ENCODE peak calls at places on chromosomes 11 and 22, in five cellular contexts. W is left lung; U is heart right ventricle; V is CD4-positive, alpha-beta memory T cell; X is RWPE2. D is an unnamed sample.

GRCh38 chr11:35011389-35011788 is 95.0 kb downstream of the PDHX start:
- DNase-seq in U (no peak), X (no peak), V (no peak), W (no peak), D (no peak)

GRCh38 chr22:47148510-47148909 is 386.1 kb downstream of the TBC1D22A start:
- DNase-seq in X (no peak), U (no peak), V (no peak), W (no peak), D (no peak)

GRCh38 chr11:1085440-1086170 is 10.9 kb downstream of the MUC2 start:
- DNase-seq in U (peak; percentile 5), X (no peak), V (no peak), W (peak; percentile 30), D (peak; percentile 13)

GRCh38 chr22:24129980-24130379 is 51.3 kb upstream of the SUSD2 start:
- DNase-seq in X (no peak), V (no peak), U (no peak), W (no peak), D (peak; percentile 5)

GRCh38 chr11:15692739-15693138 is 578.0 kb downstream of the INSC start:
- DNase-seq in U (no peak), X (no peak), W (no peak), V (no peak), D (no peak)

GRCh38 chr11:2825261-2825885 is 60.2 kb downstream of the CDKN1C start:
- DNase-seq in W (peak; percentile 72), V (no peak), X (no peak), U (peak; percentile 83), D (peak; percentile 85)

GRCh38 chr22:46942816-46943783 is 180.7 kb downstream of the TBC1D22A start:
- DNase-seq in V (no peak), U (peak; percentile 40), W (peak; percentile 63), X (no peak), D (peak; percentile 41)

GRCh38 chr11:8913961-8914660 is 3.1 kb downstream of the AKIP1 start:
- DNase-seq in X (no peak), V (peak; percentile 46), W (no peak), U (no peak), D (no peak)

GRCh38 chr22:31162015-31162765 is 2.2 kb downstream of the RNF185 start:
- DNase-seq in V (no peak), X (no peak), W (no peak), U (no peak), D (no peak)

GRCh38 chr11:58525037-58525614 is 17.2 kb upstream of the OR5B21 start:
- DNase-seq in U (no peak), V (peak; percentile 72), X (no peak), W (no peak), D (no peak)

GRCh38 chr22:17233348-17234043 is 14.3 kb upstream of the ADA2 start:
- DNase-seq in X (no peak), U (no peak), W (no peak), V (no peak), D (no peak)

GRCh38 chr22:48171294-48171693 is 1408.8 kb downstream of the TBC1D22A start:
- DNase-seq in W (no peak), U (no peak), X (no peak), V (no peak), D (no peak)

GRCh38 chr22:50677493-50678217 is 5.0 kb downstream of the SHANK3 start:
- DNase-seq in U (no peak), V (no peak), X (no peak), W (no peak), D (no peak)

GRCh38 chr22:42889290-42889689 is 32.2 kb upstream of the ARFGAP3 start:
- DNase-seq in V (no peak), X (no peak), U (no peak), W (no peak), D (no peak)

GRCh38 chr11:44797886-44798683 is 71.3 kb downstream of the TSPAN18 start:
- DNase-seq in V (no peak), U (no peak), W (no peak), X (no peak), D (no peak)

GRCh38 chr22:47006869-47007268 is 244.4 kb downstream of the TBC1D22A start:
- DNase-seq in W (no peak), U (no peak), X (no peak), V (no peak), D (no peak)

GRCh38 chr22:28769394-28770085 is 3.0 kb upstream of the CCDC117 start:
- DNase-seq in V (no peak), W (no peak), U (no peak), X (no peak), D (no peak)

GRCh38 chr11:250274-250673 is 13.5 kb downstream of the PSMD13 start:
- DNase-seq in V (no peak), U (no peak), W (no peak), X (no peak), D (no peak)

GRCh38 chr11:11471196-11471595 is 118.1 kb upstream of the CSNK2A3 start:
- DNase-seq in X (no peak), W (no peak), V (no peak), U (no peak), D (no peak)

GRCh38 chr22:30238661-30239420 is 7.7 kb downstream of the LIF start:
- DNase-seq in U (peak; percentile 44), V (no peak), X (no peak), W (no peak), D (peak; percentile 60)

GRCh38 chr11:7579226-7579825 is 65.5 kb downstream of the PPFIBP2 start:
- DNase-seq in X (no peak), W (no peak), V (no peak), U (no peak), D (no peak)

GRCh38 chr11:126411971-126412381 is 56.5 kb downstream of the ST3GAL4 start:
- DNase-seq in U (peak; percentile 48), V (no peak), X (no peak), W (no peak), D (peak; percentile 67)

GRCh38 chr11:28743101-28743550 is 634.9 kb downstream of the METTL15 start:
- DNase-seq in V (no peak), U (no peak), X (no peak), W (no peak), D (no peak)

GRCh38 chr11:105767945-105768344 is 158.1 kb downstream of the GRIA4 start:
- DNase-seq in X (no peak), W (no peak), U (no peak), V (no peak), D (no peak)

GRCh38 chr11:46718155-46719019 is 626 bp upstream of the F2 start:
- DNase-seq in X (no peak), U (no peak), V (no peak), W (no peak), D (no peak)

GRCh38 chr11:45725776-45726606 is 60.6 kb upstream of the CHST1 start:
- DNase-seq in X (no peak), U (no peak), V (no peak), W (no peak), D (no peak)

GRCh38 chr11:120079750-120080610 is 57.9 kb downstream of the TRIM29 start:
- DNase-seq in V (peak; percentile 5), U (peak; percentile 38), X (no peak), W (no peak), D (peak; percentile 19)

GRCh38 chr22:44697423-44698179 is 4.4 kb upstream of the PRR5 start:
- DNase-seq in X (no peak), U (peak; percentile 84), V (peak; percentile 80), W (peak; percentile 77), D (peak; percentile 77)

GRCh38 chr22:50222508-50222907 is 21.7 kb downstream of the SELENOO start:
- DNase-seq in U (no peak), V (no peak), X (peak; percentile 51), W (no peak), D (no peak)

GRCh38 chr22:39574779-39575551 is 4.4 kb downstream of the CACNA1I start:
- DNase-seq in U (no peak), W (peak; percentile 38), X (peak; percentile 93), V (no peak), D (no peak)
- H3K4me3 ChIP-seq in U (no peak overlapping the region), W (no peak overlapping the region), X (no peak overlapping the region), V (no peak overlapping the region), D (no peak overlapping the region)

GRCh38 chr11:67056267-67056639 is 394 bp upstream of the RHOD start:
- DNase-seq in X (no peak), U (no peak), W (no peak), V (no peak), D (no peak)

GRCh38 chr11:67056640-67057409 is at the start of gene RHOD:
- DNase-seq in X (no peak), U (peak; percentile 61), W (peak; percentile 58), V (peak; percentile 5), D (peak; percentile 54)

GRCh38 chr11:67053896-67054850 is 2.5 kb upstream of the RHOD start:
- DNase-seq in W (no peak), U (peak; percentile 47), V (peak; percentile 21), X (no peak), D (no peak)

GRCh38 chr11:67055812-67056211 is 835 bp upstream of the RHOD start:
- DNase-seq in U (no peak), W (peak; percentile 62), V (no peak), X (no peak), D (no peak)

GRCh38 chr11:67054851-67055523 is 1.7 kb upstream of the RHOD start:
- DNase-seq in V (peak; percentile 3), U (peak; percentile 75), W (peak; percentile 86), X (peak; percentile 94), D (peak; percentile 75)
- H3K27ac ChIP-seq in V (no peak overlapping the region), U (peak overlapping the region; percentile 66), W (peak overlapping the region; percentile 41), X (peak overlapping the region; percentile 95), D (peak overlapping the region; percentile 89)

GRCh38 chr11:128482512-128483191 is 104.7 kb downstream of the ETS1 start:
- DNase-seq in X (no peak), W (no peak), U (no peak), V (peak; percentile 77), D (no peak)
- H3K4me3 ChIP-seq in X (no peak overlapping the region), W (no peak overlapping the region), U (no peak overlapping the region), V (peak overlapping the region; percentile 47), D (peak overlapping the region; percentile 31)

GRCh38 chr22:40504285-40505249 is 132.0 kb downstream of the MRTFA start:
- DNase-seq in V (no peak), W (no peak), U (no peak), X (no peak), D (no peak)
- H3K27ac ChIP-seq in V (no peak overlapping the region), W (no peak overlapping the region), U (no peak overlapping the region), X (peak overlapping the region; percentile 100), D (peak overlapping the region; percentile 17)

GRCh38 chr22:20804650-20805049 is 30.7 kb downstream of the SERPIND1 start:
- DNase-seq in W (no peak), U (no peak), X (no peak), V (no peak), D (no peak)
- H3K4me3 ChIP-seq in W (no peak overlapping the region), U (no peak overlapping the region), X (no peak overlapping the region), V (no peak overlapping the region), D (no peak overlapping the region)

D was measured in left ventricle myocardium inferior.